ENCODE peak calls at places on chromosomes 11 and 22, in ten cellular contexts. I is glomerular endothelial cell; E is activated CD4-positive, alpha-beta T cell treated with anti-CD3 and anti-CD28 coated beads, Interleukin-2, amount 10 ng/mL, durations not matched to agents 7 days and 5 days; U is skeletal muscle cell; F is Ammon's horn; L is cardiac muscle cell; K is foreskin fibroblast; O is NCI-H69; D is lower leg skin; N is CD8-positive, alpha-beta T cell. T is an unnamed sample.

GRCh38 chr11:111629499-111629898 is 27.2 kb downstream of the SIK2 start:
- DNase-seq in U (no peak), K (no peak), L (no peak), N (no peak), O (no peak), E (no peak), D (no peak), F (no peak), I (no peak), T (no peak)

GRCh38 chr11:106001304-106002012 is 20.6 kb downstream of the MSANTD4 start:
- DNase-seq in U (no peak), F (no peak), I (no peak), K (peak; percentile 19), O (no peak), L (no peak), E (no peak), N (no peak), D (no peak), T (no peak)

GRCh38 chr11:35145249-35145648 is 6.3 kb downstream of the CD44 start:
- DNase-seq in N (no peak), I (no peak), O (peak; percentile 95), E (no peak), F (no peak), D (no peak), L (no peak), K (peak; percentile 67), U (no peak), T (peak; percentile 12)

GRCh38 chr22:37425800-37426531 is 1.3 kb downstream of the ELFN2 start:
- DNase-seq in F (no peak), I (no peak), K (peak; percentile 40), L (no peak), O (peak; percentile 84), E (no peak), D (no peak), N (no peak), U (peak; percentile 35), T (no peak)

GRCh38 chr11:11843233-11843632 is 1.5 kb downstream of the USP47 start:
- DNase-seq in U (peak; percentile 75), N (no peak), E (no peak), O (peak; percentile 47), I (no peak), F (peak; percentile 26), L (peak; percentile 68), K (peak; percentile 72), D (no peak), T (peak; percentile 71)

GRCh38 chr11:15268598-15268997 is 153.9 kb downstream of the INSC start:
- DNase-seq in N (no peak), E (no peak), O (no peak), K (no peak), U (no peak), I (no peak), D (no peak), L (no peak), F (no peak), T (no peak)

GRCh38 chr11:19200410-19201201 is 1.2 kb downstream of the CSRP3 start:
- DNase-seq in F (no peak), N (no peak), D (no peak), I (no peak), U (peak; percentile 48), E (no peak), L (peak; percentile 83), O (peak; percentile 19), K (peak; percentile 80), T (peak; percentile 81)

GRCh38 chr22:40525250-40525884 is 111.2 kb downstream of the MRTFA start:
- DNase-seq in K (peak; percentile 67), D (no peak), E (peak; percentile 76), F (no peak), I (no peak), O (peak; percentile 55), N (peak; percentile 50), L (peak; percentile 74), U (no peak), T (peak; percentile 78)

GRCh38 chr11:59263225-59263894 is 50.6 kb upstream of the MPEG1 start:
- DNase-seq in N (no peak), K (no peak), F (no peak), E (peak; percentile 41), I (no peak), D (no peak), O (no peak), L (no peak), U (no peak), T (peak; percentile 17)

GRCh38 chr11:117076941-117077659 is 21.1 kb downstream of the SIK3 start:
- DNase-seq in E (no peak), L (no peak), D (no peak), N (no peak), U (no peak), O (peak; percentile 75), K (peak; percentile 24), F (peak; percentile 56), I (no peak), T (no peak)

GRCh38 chr11:80096736-80097135 is 655.9 kb upstream of the TENM4 start:
- DNase-seq in N (no peak), F (no peak), E (no peak), L (peak; percentile 64), O (no peak), I (no peak), D (no peak), K (peak; percentile 84), U (peak; percentile 72), T (no peak)

GRCh38 chr22:25930083-25930482 is 188.1 kb downstream of the MYO18B start:
- DNase-seq in I (no peak), K (no peak), E (no peak), D (peak; percentile 63), U (no peak), N (no peak), O (peak; percentile 97), F (no peak), L (no peak), T (no peak)

GRCh38 chr11:128235446-128235845 is 351.9 kb downstream of the ETS1 start:
- DNase-seq in L (no peak), E (no peak), D (no peak), U (no peak), O (peak; percentile 27), F (no peak), N (no peak), K (no peak), I (no peak), T (no peak)

GRCh38 chr11:128180446-128181089 is 406.8 kb downstream of the ETS1 start:
- DNase-seq in F (no peak), K (peak; percentile 96), E (no peak), U (peak; percentile 88), N (no peak), L (peak; percentile 92), O (peak; percentile 49), D (no peak), I (peak; percentile 94), T (no peak)

GRCh38 chr22:37632174-37633081 is 7.0 kb upstream of the SH3BP1 start:
- DNase-seq in O (no peak), D (no peak), I (no peak), N (no peak), U (no peak), E (no peak), K (no peak), F (no peak), L (no peak), T (no peak)

GRCh38 chr11:74754507-74755255 is 6.0 kb downstream of the RNF169 start:
- DNase-seq in N (no peak), O (no peak), I (peak; percentile 85), D (no peak), E (no peak), U (peak; percentile 51), F (no peak), L (peak; percentile 80), K (peak; percentile 86), T (no peak)

GRCh38 chr11:10461276-10461790 is 6.3 kb downstream of the AMPD3 start:
- DNase-seq in N (no peak), D (peak; percentile 54), I (no peak), L (no peak), E (no peak), U (no peak), F (no peak), K (no peak), O (no peak), T (no peak)

GRCh38 chr22:44317163-44317455 is 4.4 kb upstream of the SHISAL1 start:
- DNase-seq in N (no peak), K (no peak), I (no peak), E (no peak), L (no peak), O (no peak), F (no peak), D (no peak), U (no peak), T (no peak)

GRCh38 chr11:76654310-76654851 is 16.2 kb downstream of the LRRC32 start:
- DNase-seq in O (no peak), D (peak; percentile 84), U (peak; percentile 78), K (peak; percentile 78), F (no peak), L (peak; percentile 96), E (no peak), N (no peak), I (no peak), T (peak; percentile 96)

GRCh38 chr11:111776398-111777093 is 10.4 kb upstream of the PPP2R1B start:
- DNase-seq in F (no peak), E (no peak), N (no peak), I (no peak), D (no peak), U (no peak), L (no peak), K (no peak), O (no peak), T (peak; percentile 42)

GRCh38 chr22:48838846-48839730 is 988.6 kb downstream of the BRD1 start:
- DNase-seq in F (no peak), D (no peak), U (no peak), K (no peak), E (no peak), N (no peak), O (no peak), I (no peak), L (no peak), T (no peak)

GRCh38 chr11:35111171-35112055 is 27.6 kb upstream of the CD44 start:
- DNase-seq in L (peak; percentile 94), D (no peak), F (no peak), O (peak; percentile 22), N (no peak), I (no peak), U (no peak), E (no peak), K (peak; percentile 67), T (peak; percentile 54)

GRCh38 chr11:46450846-46451470 is 59.4 kb upstream of the CHRM4 start:
- DNase-seq in O (peak; percentile 62), U (peak; percentile 11), K (no peak), E (no peak), L (peak; percentile 56), I (no peak), F (no peak), D (no peak), N (no peak), T (no peak)

GRCh38 chr22:30752771-30753170 is 58.1 kb downstream of the OSBP2 start:
- DNase-seq in F (no peak), D (no peak), E (no peak), K (no peak), N (no peak), I (no peak), L (no peak), O (no peak), U (no peak), T (no peak)

GRCh38 chr22:48821346-48822186 is 1006.1 kb downstream of the BRD1 start:
- DNase-seq in F (no peak), K (no peak), O (no peak), U (no peak), N (no peak), L (no peak), I (no peak), D (no peak), E (no peak), T (no peak)

GRCh38 chr11:45647786-45648185 is 17.6 kb downstream of the CHST1 start:
- DNase-seq in I (no peak), O (peak; percentile 32), L (no peak), F (no peak), K (no peak), D (no peak), U (no peak), E (no peak), N (no peak), T (no peak)

GRCh38 chr11:101030015-101030414 is 99.6 kb downstream of the PGR start:
- DNase-seq in O (no peak), E (no peak), F (no peak), U (no peak), K (no peak), I (no peak), N (no peak), D (no peak), L (peak; percentile 4), T (no peak)

GRCh38 chr11:127675602-127676001 is 675.0 kb upstream of the KIRREL3 start:
- DNase-seq in U (no peak), I (no peak), D (no peak), N (no peak), O (no peak), E (no peak), K (no peak), L (peak; percentile 1), F (peak; percentile 16), T (no peak)